ENCODE peak calls at places on chromosomes 6 and 20, in ten cellular contexts. W is GM23338, P is glutamatergic neuron, X is endodermal cell, U is tibial nerve, A is fibroblast of the aortic adventitia, N is nephron progenitor cell, L is GM20000, G is breast epithelium, S is GM12865. O is an unnamed sample.

GRCh38 chr6:157982580-157983438 is 1.1 kb downstream of the SYNJ2 start:
- DNase-seq in P (no peak), L (peak; percentile 34), G (peak; percentile 46), S (peak; percentile 35), A (peak; percentile 45), X (peak; percentile 70), W (peak; percentile 47), U (no peak), N (no peak), O (peak; percentile 23)

GRCh38 chr6:43970913-43971775 is 156.1 kb downstream of the MRPL14 start:
- DNase-seq in N (no peak), G (peak; percentile 87), X (peak; percentile 60), A (no peak), U (no peak), L (no peak), P (no peak), S (no peak), W (no peak), O (no peak)

GRCh38 chr20:13814672-13815071 is 29.8 kb downstream of the NDUFAF5 start:
- DNase-seq in A (no peak), L (no peak), P (no peak), S (no peak), G (no peak), W (no peak), N (no peak), X (no peak), U (no peak), O (no peak)

GRCh38 chr6:10507715-10508114 is 13.4 kb upstream of the GCNT2 start:
- DNase-seq in P (no peak), G (no peak), W (no peak), L (no peak), X (no peak), S (no peak), U (no peak), A (no peak), N (no peak), O (no peak)

GRCh38 chr6:10962673-10963072 is 75.8 kb downstream of the SYCP2L start:
- DNase-seq in X (no peak), U (no peak), P (no peak), A (peak; percentile 88), L (no peak), N (no peak), W (no peak), S (peak; percentile 52), G (no peak), O (no peak)

GRCh38 chr20:52536841-52537400 is 345.3 kb upstream of the ZFP64 start:
- DNase-seq in X (no peak), N (no peak), U (no peak), P (no peak), W (no peak), L (no peak), S (no peak), A (no peak), G (no peak), O (no peak)

GRCh38 chr6:39041072-39041471 is 7.5 kb upstream of the GLP1R start:
- DNase-seq in S (peak; percentile 42), U (no peak), W (no peak), L (peak; percentile 65), A (no peak), X (no peak), N (no peak), P (no peak), G (no peak), O (no peak)

GRCh38 chr6:170200458-170200891 is 90.4 kb downstream of the DLL1 start:
- DNase-seq in N (no peak), U (peak; percentile 4), G (no peak), A (peak; percentile 4), W (no peak), P (no peak), S (no peak), L (no peak), X (no peak), O (no peak)

GRCh38 chr20:64131406-64131805 is 24.0 kb upstream of the NPBWR2 start:
- DNase-seq in N (peak; percentile 1), X (peak; percentile 51), A (peak; percentile 2), U (no peak), P (peak; percentile 18), W (no peak), G (no peak), S (peak; percentile 9), L (no peak), O (peak; percentile 23)

GRCh38 chr6:136660727-136661126 is 110.5 kb upstream of the MAP7 start:
- DNase-seq in U (no peak), P (no peak), W (no peak), A (no peak), S (no peak), L (no peak), G (no peak), N (no peak), X (no peak), O (no peak)

GRCh38 chr6:168368063-168368835 is 48.7 kb upstream of the DACT2 start:
- DNase-seq in L (no peak), W (no peak), N (no peak), A (peak; percentile 65), U (no peak), X (no peak), G (no peak), P (no peak), S (no peak), O (no peak)

GRCh38 chr6:72248621-72249020 is 362.3 kb downstream of the RIMS1 start:
- DNase-seq in W (no peak), N (no peak), S (no peak), X (no peak), P (no peak), L (no peak), A (no peak), G (no peak), U (no peak), O (no peak)

GRCh38 chr20:51380401-51381385 is 161.8 kb downstream of the NFATC2 start:
- DNase-seq in P (no peak), S (peak; percentile 67), W (no peak), N (no peak), U (no peak), G (no peak), A (no peak), L (no peak), X (no peak), O (no peak)

GRCh38 chr20:35582741-35583404 is 32.8 kb upstream of the SPAG4 start:
- DNase-seq in N (no peak), L (no peak), G (no peak), A (no peak), W (no peak), S (no peak), P (no peak), X (no peak), U (no peak), O (no peak)

GRCh38 chr6:111658445-111659154 is 52.9 kb upstream of the TRAF3IP2 start:
- DNase-seq in W (no peak), S (no peak), L (no peak), P (no peak), N (no peak), G (no peak), U (no peak), A (peak; percentile 86), X (no peak), O (no peak)

DNA sequence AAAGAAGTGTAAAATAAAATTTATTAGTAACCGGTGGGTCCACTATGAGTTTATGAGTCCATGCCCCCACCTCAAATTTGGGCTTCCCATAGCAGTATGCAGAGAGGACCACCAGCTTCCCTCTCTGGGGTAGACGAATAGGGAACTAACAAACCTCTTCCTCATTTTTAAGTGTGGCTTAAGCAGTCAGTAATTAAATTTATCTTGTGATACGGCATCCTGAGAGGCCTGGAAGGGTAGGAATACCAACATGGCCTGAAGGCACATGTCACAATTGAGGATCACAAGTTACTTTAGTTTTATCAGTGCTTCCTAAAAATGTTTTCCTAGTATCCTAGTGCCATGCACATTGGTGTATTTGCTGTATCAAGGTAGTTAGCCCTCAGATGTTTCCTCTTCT is 239.9 kb downstream of the HIVEP2 start:
- DNase-seq in W (no peak), S (no peak), A (no peak), N (no peak), L (no peak), G (no peak), U (no peak), P (no peak), X (no peak), O (no peak)
- TF ChIP-seq CTCF in W (no peak), S (no peak), A (no peak), N (no peak), L (no peak), G (no peak), U (no peak), P (no peak), X (no peak), O (no peak)

DNA sequence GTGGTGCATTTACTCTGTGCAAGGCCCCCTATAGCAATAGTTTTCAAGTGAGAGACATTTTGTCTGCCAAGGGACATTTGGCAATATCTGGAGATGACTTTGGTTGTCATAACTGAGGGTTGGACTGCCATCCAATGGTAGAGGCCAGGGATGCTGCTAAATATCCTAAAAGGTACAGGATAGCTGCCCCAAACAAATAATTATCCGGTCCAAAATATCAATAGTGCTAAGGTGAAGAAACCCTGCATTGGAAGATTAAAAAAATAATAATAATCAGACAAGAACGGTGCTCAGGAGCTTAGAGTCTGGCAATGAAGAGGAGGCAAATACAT is 11.3 kb upstream of the FILIP1 start:
- DNase-seq in U (peak; percentile 27), G (no peak), X (no peak), P (no peak), S (peak; percentile 18), N (no peak), W (no peak), L (no peak), A (peak; percentile 58), O (peak; percentile 1)
- TF ChIP-seq CTCF in U (no peak), G (no peak), X (no peak), P (no peak), S (no peak), N (no peak), W (peak; percentile 20), L (no peak), A (peak; percentile 45), O (no peak)

GRCh38 chr6:51349866-51350265 is 531.2 kb downstream of the TFAP2B start:
- DNase-seq in P (no peak), G (no peak), S (no peak), U (no peak), W (no peak), A (no peak), N (no peak), L (no peak), X (no peak), O (no peak)

GRCh38 chr6:51352506-51353029 is 533.9 kb downstream of the TFAP2B start:
- DNase-seq in A (no peak), N (no peak), S (no peak), X (no peak), U (no peak), G (no peak), W (no peak), P (no peak), L (no peak), O (no peak)

GRCh38 chr6:51350308-51350904 is 531.7 kb downstream of the TFAP2B start:
- DNase-seq in U (no peak), P (no peak), N (no peak), A (peak; percentile 1), S (peak; percentile 5), G (no peak), L (peak; percentile 5), W (peak; percentile 15), X (no peak), O (no peak)
- TF ChIP-seq CTCF in U (peak; percentile 37), P (peak; percentile 74), N (no peak), A (no peak), S (peak; percentile 23), G (peak; percentile 50), L (peak; percentile 18), W (peak; percentile 77), X (peak; percentile 80), O (peak; percentile 57)

DNA sequence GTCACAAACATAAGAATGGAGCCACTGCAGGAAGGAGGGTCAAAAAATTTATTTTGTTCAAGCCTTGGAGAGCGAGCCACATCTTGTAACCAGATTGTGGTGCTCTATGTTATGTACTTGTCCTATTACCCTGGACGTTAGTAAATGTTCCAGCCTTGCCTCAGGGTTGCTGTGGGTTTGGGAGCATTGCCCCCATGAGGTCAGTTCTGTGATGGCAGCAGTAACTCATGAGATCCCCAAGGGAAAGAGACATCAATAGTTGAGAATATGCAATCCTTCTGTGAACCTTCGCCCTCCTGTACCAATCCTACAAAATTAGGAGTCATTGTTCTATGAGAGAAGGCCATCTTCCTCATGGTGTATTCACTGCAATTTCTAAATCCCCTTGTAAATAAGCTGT is 16.4 kb upstream of the CFAP206 start:
- DNase-seq in S (peak; percentile 58), N (peak; percentile 16), W (peak; percentile 81), X (peak; percentile 85), L (peak; percentile 48), P (peak; percentile 39), U (no peak), A (peak; percentile 17), G (no peak), O (peak; percentile 19)
- TF ChIP-seq CTCF in S (peak; percentile 57), N (peak; percentile 34), W (peak; percentile 77), X (peak; percentile 80), L (peak; percentile 37), P (peak; percentile 47), U (no peak), A (peak; percentile 34), G (peak; percentile 8), O (no peak)

O was measured in activated CD8-positive, alpha-beta T cell treated with anti-CD3 and anti-CD28 coated beads for 36 hours.